ENCODE peak calls at places on chromosomes 7 and 10, in eight cellular contexts. One of them, this sample, is unnamed.

GRCh38 chr7:158042156-158042880 is 545.3 kb downstream of the PTPRN2 start:
- DNase-seq in H7: no peak
- DNase-seq in NCI-H460: no peak
- DNase-seq in GM10248: no peak
- DNase-seq in activated T-cell treated with anti-CD3 and anti-CD28 coated beads for 1 hour: no peak
- DNase-seq in GM13977: no peak
- DNase-seq in HFFc6: no peak
- DNase-seq in stimulated activated naive CD4-positive, alpha-beta T cell: no peak
- DNase-seq in this sample: no peak

GRCh38 chr7:69123003-69123402 is 475.3 kb upstream of the AUTS2 start:
- DNase-seq in H7: no peak
- DNase-seq in NCI-H460: no peak
- DNase-seq in GM10248: no peak
- DNase-seq in activated T-cell treated with anti-CD3 and anti-CD28 coated beads for 1 hour: no peak
- DNase-seq in GM13977: no peak
- DNase-seq in HFFc6: no peak
- DNase-seq in stimulated activated naive CD4-positive, alpha-beta T cell: no peak
- DNase-seq in this sample: no peak

GRCh38 chr10:92692085-92692671 is 2.4 kb downstream of the HHEX start:
- DNase-seq in H7: peak
- DNase-seq in NCI-H460: no peak
- DNase-seq in GM10248: no peak
- DNase-seq in activated T-cell treated with anti-CD3 and anti-CD28 coated beads for 1 hour: no peak
- DNase-seq in GM13977: no peak
- DNase-seq in HFFc6: no peak
- DNase-seq in stimulated activated naive CD4-positive, alpha-beta T cell: no peak
- DNase-seq in this sample: no peak

GRCh38 chr10:28668363-28669226 is 8.7 kb upstream of the BAMBI start:
- DNase-seq in H7: peak
- DNase-seq in NCI-H460: no peak
- DNase-seq in GM10248: no peak
- DNase-seq in activated T-cell treated with anti-CD3 and anti-CD28 coated beads for 1 hour: peak
- DNase-seq in GM13977: no peak
- DNase-seq in HFFc6: no peak
- DNase-seq in stimulated activated naive CD4-positive, alpha-beta T cell: peak
- DNase-seq in this sample: no peak

GRCh38 chr10:27558612-27559020 is 54.5 kb downstream of the RAB18 start:
- DNase-seq in H7: peak
- DNase-seq in NCI-H460: peak
- DNase-seq in GM10248: peak
- DNase-seq in activated T-cell treated with anti-CD3 and anti-CD28 coated beads for 1 hour: no peak
- DNase-seq in GM13977: peak
- DNase-seq in HFFc6: peak
- DNase-seq in stimulated activated naive CD4-positive, alpha-beta T cell: no peak
- DNase-seq in this sample: peak

GRCh38 chr7:77903597-77903996 is 105.0 kb downstream of the PHTF2 start:
- DNase-seq in H7: peak
- DNase-seq in NCI-H460: peak
- DNase-seq in GM10248: peak
- DNase-seq in activated T-cell treated with anti-CD3 and anti-CD28 coated beads for 1 hour: no peak
- DNase-seq in GM13977: no peak
- DNase-seq in HFFc6: no peak
- DNase-seq in stimulated activated naive CD4-positive, alpha-beta T cell: no peak
- DNase-seq in this sample: no peak

GRCh38 chr10:60853107-60853506 is 74.8 kb downstream of the CDK1 start:
- DNase-seq in H7: no peak
- DNase-seq in NCI-H460: no peak
- DNase-seq in GM10248: no peak
- DNase-seq in activated T-cell treated with anti-CD3 and anti-CD28 coated beads for 1 hour: no peak
- DNase-seq in GM13977: no peak
- DNase-seq in HFFc6: no peak
- DNase-seq in stimulated activated naive CD4-positive, alpha-beta T cell: no peak
- DNase-seq in this sample: no peak

GRCh38 chr10:95172851-95173250 is 21.2 kb upstream of the ACSM6 start:
- DNase-seq in H7: no peak
- DNase-seq in NCI-H460: no peak
- DNase-seq in GM10248: no peak
- DNase-seq in activated T-cell treated with anti-CD3 and anti-CD28 coated beads for 1 hour: no peak
- DNase-seq in GM13977: no peak
- DNase-seq in HFFc6: no peak
- DNase-seq in stimulated activated naive CD4-positive, alpha-beta T cell: no peak
- DNase-seq in this sample: no peak

GRCh38 chr7:28474267-28474618 is 61.9 kb downstream of the CREB5 start:
- DNase-seq in H7: no peak
- DNase-seq in NCI-H460: no peak
- DNase-seq in GM10248: no peak
- DNase-seq in activated T-cell treated with anti-CD3 and anti-CD28 coated beads for 1 hour: no peak
- DNase-seq in GM13977: no peak
- DNase-seq in HFFc6: no peak
- DNase-seq in stimulated activated naive CD4-positive, alpha-beta T cell: no peak
- DNase-seq in this sample: no peak

GRCh38 chr7:104482362-104483042 is 154.1 kb downstream of the LHFPL3 start:
- DNase-seq in H7: no peak
- DNase-seq in NCI-H460: no peak
- DNase-seq in GM10248: no peak
- DNase-seq in activated T-cell treated with anti-CD3 and anti-CD28 coated beads for 1 hour: no peak
- DNase-seq in GM13977: no peak
- DNase-seq in HFFc6: no peak
- DNase-seq in stimulated activated naive CD4-positive, alpha-beta T cell: no peak
- DNase-seq in this sample: no peak

GRCh38 chr10:86100581-86101061 is 266.0 kb downstream of the GRID1 start:
- DNase-seq in H7: peak
- DNase-seq in NCI-H460: peak
- DNase-seq in GM10248: peak
- DNase-seq in activated T-cell treated with anti-CD3 and anti-CD28 coated beads for 1 hour: no peak
- DNase-seq in GM13977: peak
- DNase-seq in HFFc6: no peak
- DNase-seq in stimulated activated naive CD4-positive, alpha-beta T cell: no peak
- DNase-seq in this sample: no peak

GRCh38 chr10:114953047-114953446 is 15.1 kb downstream of the TRUB1 start:
- DNase-seq in H7: no peak
- DNase-seq in NCI-H460: no peak
- DNase-seq in GM10248: peak
- DNase-seq in activated T-cell treated with anti-CD3 and anti-CD28 coated beads for 1 hour: no peak
- DNase-seq in GM13977: peak
- DNase-seq in HFFc6: no peak
- DNase-seq in stimulated activated naive CD4-positive, alpha-beta T cell: no peak
- DNase-seq in this sample: no peak

GRCh38 chr10:18271481-18271880 is 131.3 kb downstream of the CACNB2 start:
- DNase-seq in H7: no peak
- DNase-seq in NCI-H460: no peak
- DNase-seq in GM10248: no peak
- DNase-seq in activated T-cell treated with anti-CD3 and anti-CD28 coated beads for 1 hour: no peak
- DNase-seq in GM13977: no peak
- DNase-seq in HFFc6: no peak
- DNase-seq in stimulated activated naive CD4-positive, alpha-beta T cell: no peak
- DNase-seq in this sample: no peak

GRCh38 chr7:117531845-117532244 is 52.0 kb downstream of the CFTR start:
- DNase-seq in H7: no peak
- DNase-seq in NCI-H460: no peak
- DNase-seq in GM10248: no peak
- DNase-seq in activated T-cell treated with anti-CD3 and anti-CD28 coated beads for 1 hour: no peak
- DNase-seq in GM13977: no peak
- DNase-seq in HFFc6: no peak
- DNase-seq in stimulated activated naive CD4-positive, alpha-beta T cell: no peak
- DNase-seq in this sample: no peak

GRCh38 chr7:100044719-100045118 is 4.9 kb upstream of the ZSCAN21 start:
- DNase-seq in H7: peak
- DNase-seq in NCI-H460: peak
- DNase-seq in GM10248: peak
- DNase-seq in activated T-cell treated with anti-CD3 and anti-CD28 coated beads for 1 hour: no peak
- DNase-seq in GM13977: peak
- DNase-seq in HFFc6: no peak
- DNase-seq in stimulated activated naive CD4-positive, alpha-beta T cell: no peak
- DNase-seq in this sample: no peak

GRCh38 chr7:30727061-30727945 is 24.6 kb upstream of the INMT start:
- DNase-seq in H7: peak
- DNase-seq in NCI-H460: no peak
- DNase-seq in GM10248: no peak
- DNase-seq in activated T-cell treated with anti-CD3 and anti-CD28 coated beads for 1 hour: peak
- DNase-seq in GM13977: no peak
- DNase-seq in HFFc6: peak
- DNase-seq in stimulated activated naive CD4-positive, alpha-beta T cell: peak
- DNase-seq in this sample: no peak

GRCh38 chr10:104304927-104305326 is 33.3 kb downstream of the ITPRIP start:
- DNase-seq in H7: no peak
- DNase-seq in NCI-H460: no peak
- DNase-seq in GM10248: no peak
- DNase-seq in activated T-cell treated with anti-CD3 and anti-CD28 coated beads for 1 hour: no peak
- DNase-seq in GM13977: no peak
- DNase-seq in HFFc6: no peak
- DNase-seq in stimulated activated naive CD4-positive, alpha-beta T cell: no peak
- DNase-seq in this sample: no peak

GRCh38 chr7:42926204-42926603 is 5.8 kb downstream of the PSMA2 start:
- DNase-seq in H7: no peak
- DNase-seq in NCI-H460: no peak
- DNase-seq in GM10248: no peak
- DNase-seq in activated T-cell treated with anti-CD3 and anti-CD28 coated beads for 1 hour: no peak
- DNase-seq in GM13977: no peak
- DNase-seq in HFFc6: no peak
- DNase-seq in stimulated activated naive CD4-positive, alpha-beta T cell: no peak
- DNase-seq in this sample: no peak

GRCh38 chr10:44864637-44865288 is 46.4 kb upstream of the TMEM72 start:
- DNase-seq in H7: peak
- DNase-seq in NCI-H460: peak
- DNase-seq in GM10248: peak
- DNase-seq in activated T-cell treated with anti-CD3 and anti-CD28 coated beads for 1 hour: peak
- DNase-seq in GM13977: peak
- DNase-seq in HFFc6: peak
- DNase-seq in stimulated activated naive CD4-positive, alpha-beta T cell: peak
- DNase-seq in this sample: peak

GRCh38 chr10:51272580-51272979 is 198.3 kb downstream of the PRKG1 start:
- DNase-seq in H7: no peak
- DNase-seq in NCI-H460: no peak
- DNase-seq in GM10248: no peak
- DNase-seq in activated T-cell treated with anti-CD3 and anti-CD28 coated beads for 1 hour: no peak
- DNase-seq in GM13977: no peak
- DNase-seq in HFFc6: no peak
- DNase-seq in stimulated activated naive CD4-positive, alpha-beta T cell: no peak
- DNase-seq in this sample: no peak

GRCh38 chr10:72037266-72037665 is 51.1 kb downstream of the SPOCK2 start:
- DNase-seq in H7: no peak
- DNase-seq in NCI-H460: no peak
- DNase-seq in GM10248: no peak
- DNase-seq in activated T-cell treated with anti-CD3 and anti-CD28 coated beads for 1 hour: no peak
- DNase-seq in GM13977: no peak
- DNase-seq in HFFc6: no peak
- DNase-seq in stimulated activated naive CD4-positive, alpha-beta T cell: no peak
- DNase-seq in this sample: no peak